ENCODE peak calls at places on chromosomes 7 and 10, in six cellular contexts. I, E, Y, Z, F and U are unnamed samples.

GRCh38 chr7:30329706-30330105 is 45.3 kb downstream of the ZNRF2 start:
- DNase-seq in I (no peak), E (no peak), Y (no peak), Z (no peak), F (no peak), U (no peak)

GRCh38 chr10:123889821-123890220 is 1.8 kb downstream of the CPXM2 start:
- DNase-seq in I (no peak), E (no peak), Y (no peak), Z (no peak), F (no peak), U (no peak)

GRCh38 chr10:62903828-62904227 is 87.7 kb upstream of the EGR2 start:
- DNase-seq in I (no peak), E (peak), Y (no peak), Z (no peak), F (no peak), U (no peak)

GRCh38 chr10:124035928-124036558 is 57.4 kb downstream of the CHST15 start:
- DNase-seq in I (peak), E (no peak), Y (peak), Z (no peak), F (no peak), U (no peak)

GRCh38 chr10:14567421-14567820 is 207.3 kb downstream of the FAM107B start:
- DNase-seq in I (no peak), E (no peak), Y (no peak), Z (no peak), F (no peak), U (no peak)

GRCh38 chr7:2707481-2707880 is 19.5 kb downstream of the AMZ1 start:
- DNase-seq in I (no peak), E (no peak), Y (no peak), Z (no peak), F (no peak), U (no peak)

GRCh38 chr7:913736-914520 is 37.6 kb downstream of the GET4 start:
- DNase-seq in I (peak), E (no peak), Y (no peak), Z (no peak), F (no peak), U (no peak)

GRCh38 chr10:124719213-124719851 is 24.8 kb downstream of the FAM53B start:
- DNase-seq in I (peak), E (peak), Y (peak), Z (peak), F (no peak), U (no peak)

GRCh38 chr7:43781726-43782607 is 23.5 kb downstream of the BLVRA start:
- DNase-seq in I (no peak), E (peak), Y (no peak), Z (no peak), F (no peak), U (no peak)

GRCh38 chr7:4830176-4830575 is 31.7 kb downstream of the PAPOLB start:
- DNase-seq in I (peak), E (peak), Y (peak), Z (peak), F (no peak), U (no peak)

GRCh38 chr7:133504825-133505224 is 251.9 kb downstream of the EXOC4 start:
- DNase-seq in I (no peak), E (peak), Y (no peak), Z (no peak), F (no peak), U (no peak)

GRCh38 chr7:26202019-26202985 is 757 bp downstream of the CBX3 start:
- DNase-seq in I (peak), E (peak), Y (peak), Z (peak), F (peak), U (no peak)

GRCh38 chr10:118041316-118041715 is 5.4 kb downstream of the RAB11FIP2 start:
- DNase-seq in I (no peak), E (peak), Y (no peak), Z (no peak), F (no peak), U (no peak)

GRCh38 chr7:143177374-143178119 is 5.7 kb upstream of the TAS2R39 start:
- DNase-seq in I (no peak), E (no peak), Y (no peak), Z (no peak), F (no peak), U (no peak)

GRCh38 chr10:29461042-29461441 is 172.2 kb downstream of the LYZL1 start:
- DNase-seq in I (no peak), E (no peak), Y (no peak), Z (no peak), F (no peak), U (no peak)

GRCh38 chr10:88499569-88500470 is 83.3 kb downstream of the RNLS start:
- DNase-seq in I (no peak), E (peak), Y (no peak), Z (no peak), F (no peak), U (no peak)

GRCh38 chr10:49598986-49599385 is 11.1 kb upstream of the SLC18A3 start:
- DNase-seq in I (no peak), E (peak), Y (no peak), Z (no peak), F (no peak), U (no peak)

GRCh38 chr10:25349520-25349919 is 174.7 kb downstream of the GPR158 start:
- DNase-seq in I (no peak), E (no peak), Y (no peak), Z (no peak), F (no peak), U (no peak)

GRCh38 chr7:116569737-116570136 is 44.9 kb downstream of the CAV1 start:
- DNase-seq in I (no peak), E (peak), Y (no peak), Z (no peak), F (no peak), U (no peak)

GRCh38 chr10:29877798-29878491 is 181.4 kb downstream of the JCAD start:
- DNase-seq in I (peak), E (no peak), Y (no peak), Z (no peak), F (no peak), U (no peak)

GRCh38 chr7:132049462-132050304 is 493.3 kb upstream of the PODXL start:
- DNase-seq in I (no peak), E (peak), Y (peak), Z (no peak), F (no peak), U (no peak)

GRCh38 chr10:72855790-72856189 is 37.7 kb upstream of the OIT3 start:
- DNase-seq in I (no peak), E (no peak), Y (no peak), Z (no peak), F (no peak), U (no peak)

GRCh38 chr7:24821045-24821853 is 64.0 kb upstream of the GSDME start:
- DNase-seq in I (peak), E (peak), Y (peak), Z (peak), F (peak), U (no peak)